ENCODE peak calls at places on chromosomes 3 and 15, in five cellular contexts. K is heart left ventricle; Y is T-cell; P is effector memory CD8-positive, alpha-beta T cell; Z is stimulated activated effector memory CD8-positive, alpha-beta T cell treated with anti-CD3 and anti-CD28 coated beads, Interleukin-12 subunit alpha, Interleukin-12 subunit beta, amount 100 ng/mL, for 72 hours. J is an unnamed sample.
A peak's percentile ranks its signal among the peaks of the same experiment; 100 is the strongest.

GRCh38 chr3:40701016-40701588 is 176.3 kb downstream of the ZNF621 start:
- ATAC-seq in K (peak; percentile 99), P (no peak), Y (no peak), Z (peak; percentile 56), J (no peak)

GRCh38 chr3:29619676-29620075 is 338.8 kb downstream of the RBMS3 start:
- ATAC-seq in Z (no peak), P (no peak), Y (no peak), K (no peak), J (no peak)

GRCh38 chr3:115293321-115293720 is 146.2 kb upstream of the ZBTB20 start:
- ATAC-seq in P (no peak), K (no peak), Z (no peak), Y (no peak), J (no peak)

GRCh38 chr3:186217820-186218164 is 108.9 kb upstream of the ETV5 start:
- ATAC-seq in Y (no peak), P (no peak), Z (peak; percentile 84), K (no peak), J (no peak)

GRCh38 chr15:68278345-68279217 is 1.0 kb downstream of the FEM1B start:
- ATAC-seq in K (peak; percentile 7), Y (peak; percentile 17), Z (no peak), P (peak; percentile 23), J (peak; percentile 12)

GRCh38 chr3:136992091-136992490 is 34.3 kb downstream of the IL20RB start:
- ATAC-seq in Y (no peak), K (no peak), Z (no peak), P (no peak), J (no peak)

GRCh38 chr15:20358066-20358780 is 183.4 kb downstream of the GOLGA6L6 start:
- ATAC-seq in Y (no peak), Z (no peak), K (no peak), P (no peak), J (no peak)

GRCh38 chr3:25849641-25850040 is 59.8 kb downstream of the OXSM start:
- ATAC-seq in P (no peak), Z (no peak), Y (no peak), K (no peak), J (no peak)

GRCh38 chr3:46930176-46930944 is 46.2 kb downstream of the CCDC12 start:
- ATAC-seq in K (no peak), P (no peak), Y (no peak), Z (peak; percentile 14), J (no peak)

J was measured in SK-N-SH treated with all-trans-retinoic acid at 6 μM for 48 hours.